ENCODE peak calls at places on chromosomes 4 and X, in eight cellular contexts. One of them, this sample, is unnamed.

GRCh38 chrX:43345166-43345565 is 310.9 kb upstream of the MAOA start:
- DNase-seq in bronchial epithelial cell: no peak
- DNase-seq in GM23248: no peak
- DNase-seq in lower leg skin: no peak
- DNase-seq in stimulated activated CD8-positive, alpha-beta memory T cell treated with anti-CD3 and anti-CD28 coated beads, Interleukin-12 subunit alpha, Interleukin-12 subunit beta, amount 100 ng/mL, for 4 hours: no peak
- DNase-seq in globus pallidus: no peak
- DNase-seq in Caki2: peak; percentile 39
- DNase-seq in activated CD4-positive, alpha-beta T cell treated with anti-CD3 and anti-CD28 coated beads for 4 hours: no peak
- DNase-seq in this sample: no peak

GRCh38 chr4:26028793-26029511 is 114.9 kb downstream of the SMIM20 start:
- DNase-seq in Caki2: no peak
- DNase-seq in stimulated activated CD8-positive, alpha-beta memory T cell treated with anti-CD3 and anti-CD28 coated beads, Interleukin-12 subunit alpha, Interleukin-12 subunit beta, amount 100 ng/mL, for 4 hours: peak; percentile 42
- DNase-seq in lower leg skin: peak; percentile 95
- DNase-seq in globus pallidus: peak; percentile 33
- DNase-seq in bronchial epithelial cell: peak; percentile 14
- DNase-seq in GM23248: peak; percentile 82
- DNase-seq in activated CD4-positive, alpha-beta T cell treated with anti-CD3 and anti-CD28 coated beads for 4 hours: peak; percentile 63
- DNase-seq in this sample: no peak

GRCh38 chr4:121953860-121954259 is 2.0 kb upstream of the TRPC3 start:
- DNase-seq in stimulated activated CD8-positive, alpha-beta memory T cell treated with anti-CD3 and anti-CD28 coated beads, Interleukin-12 subunit alpha, Interleukin-12 subunit beta, amount 100 ng/mL, for 4 hours: no peak
- DNase-seq in Caki2: no peak
- DNase-seq in activated CD4-positive, alpha-beta T cell treated with anti-CD3 and anti-CD28 coated beads for 4 hours: no peak
- DNase-seq in globus pallidus: no peak
- DNase-seq in GM23248: no peak
- DNase-seq in bronchial epithelial cell: no peak
- DNase-seq in lower leg skin: no peak
- DNase-seq in this sample: no peak

GRCh38 chr4:113300384-113301011 is 251.0 kb downstream of the ANK2 start:
- DNase-seq in globus pallidus: no peak
- DNase-seq in Caki2: peak; percentile 46
- DNase-seq in bronchial epithelial cell: peak; percentile 98
- DNase-seq in lower leg skin: no peak
- DNase-seq in GM23248: peak; percentile 94
- DNase-seq in activated CD4-positive, alpha-beta T cell treated with anti-CD3 and anti-CD28 coated beads for 4 hours: no peak
- DNase-seq in stimulated activated CD8-positive, alpha-beta memory T cell treated with anti-CD3 and anti-CD28 coated beads, Interleukin-12 subunit alpha, Interleukin-12 subunit beta, amount 100 ng/mL, for 4 hours: no peak
- DNase-seq in this sample: no peak

GRCh38 chr4:109440948-109441347 is 7.3 kb downstream of the SEC24B start:
- DNase-seq in globus pallidus: no peak
- DNase-seq in GM23248: peak; percentile 46
- DNase-seq in bronchial epithelial cell: peak; percentile 95
- DNase-seq in activated CD4-positive, alpha-beta T cell treated with anti-CD3 and anti-CD28 coated beads for 4 hours: no peak
- DNase-seq in stimulated activated CD8-positive, alpha-beta memory T cell treated with anti-CD3 and anti-CD28 coated beads, Interleukin-12 subunit alpha, Interleukin-12 subunit beta, amount 100 ng/mL, for 4 hours: no peak
- DNase-seq in lower leg skin: no peak
- DNase-seq in Caki2: no peak
- DNase-seq in this sample: no peak

GRCh38 chr4:4594531-4594930 is 52.7 kb upstream of the STX18 start:
- DNase-seq in bronchial epithelial cell: no peak
- DNase-seq in Caki2: no peak
- DNase-seq in activated CD4-positive, alpha-beta T cell treated with anti-CD3 and anti-CD28 coated beads for 4 hours: no peak
- DNase-seq in GM23248: peak; percentile 55
- DNase-seq in globus pallidus: no peak
- DNase-seq in stimulated activated CD8-positive, alpha-beta memory T cell treated with anti-CD3 and anti-CD28 coated beads, Interleukin-12 subunit alpha, Interleukin-12 subunit beta, amount 100 ng/mL, for 4 hours: no peak
- DNase-seq in lower leg skin: peak; percentile 46
- DNase-seq in this sample: no peak

GRCh38 chrX:118271770-118272169 is 74.1 kb upstream of the WDR44 start:
- DNase-seq in Caki2: no peak
- DNase-seq in stimulated activated CD8-positive, alpha-beta memory T cell treated with anti-CD3 and anti-CD28 coated beads, Interleukin-12 subunit alpha, Interleukin-12 subunit beta, amount 100 ng/mL, for 4 hours: no peak
- DNase-seq in lower leg skin: no peak
- DNase-seq in activated CD4-positive, alpha-beta T cell treated with anti-CD3 and anti-CD28 coated beads for 4 hours: no peak
- DNase-seq in globus pallidus: no peak
- DNase-seq in bronchial epithelial cell: no peak
- DNase-seq in GM23248: no peak
- DNase-seq in this sample: no peak

GRCh38 chr4:137531121-137531520 is 1.2 kb downstream of the PCDH18 start:
- DNase-seq in Caki2: no peak
- DNase-seq in GM23248: peak; percentile 83
- DNase-seq in stimulated activated CD8-positive, alpha-beta memory T cell treated with anti-CD3 and anti-CD28 coated beads, Interleukin-12 subunit alpha, Interleukin-12 subunit beta, amount 100 ng/mL, for 4 hours: no peak
- DNase-seq in lower leg skin: no peak
- DNase-seq in activated CD4-positive, alpha-beta T cell treated with anti-CD3 and anti-CD28 coated beads for 4 hours: no peak
- DNase-seq in globus pallidus: peak; percentile 33
- DNase-seq in bronchial epithelial cell: no peak
- DNase-seq in this sample: no peak

GRCh38 chrX:45619290-45619689 is 418.6 kb upstream of the DIPK2B start:
- DNase-seq in stimulated activated CD8-positive, alpha-beta memory T cell treated with anti-CD3 and anti-CD28 coated beads, Interleukin-12 subunit alpha, Interleukin-12 subunit beta, amount 100 ng/mL, for 4 hours: no peak
- DNase-seq in lower leg skin: no peak
- DNase-seq in globus pallidus: no peak
- DNase-seq in GM23248: peak; percentile 39
- DNase-seq in activated CD4-positive, alpha-beta T cell treated with anti-CD3 and anti-CD28 coated beads for 4 hours: no peak
- DNase-seq in bronchial epithelial cell: no peak
- DNase-seq in Caki2: no peak
- DNase-seq in this sample: no peak

GRCh38 chr4:14178421-14178820 is 550.9 kb upstream of the BOD1L1 start:
- DNase-seq in bronchial epithelial cell: peak; percentile 76
- DNase-seq in globus pallidus: no peak
- DNase-seq in GM23248: peak; percentile 56
- DNase-seq in stimulated activated CD8-positive, alpha-beta memory T cell treated with anti-CD3 and anti-CD28 coated beads, Interleukin-12 subunit alpha, Interleukin-12 subunit beta, amount 100 ng/mL, for 4 hours: no peak
- DNase-seq in activated CD4-positive, alpha-beta T cell treated with anti-CD3 and anti-CD28 coated beads for 4 hours: no peak
- DNase-seq in Caki2: no peak
- DNase-seq in lower leg skin: no peak
- DNase-seq in this sample: peak; percentile 40

GRCh38 chrX:109356684-109357083 is 125.2 kb downstream of the GUCY2F start:
- DNase-seq in bronchial epithelial cell: no peak
- DNase-seq in GM23248: no peak
- DNase-seq in globus pallidus: no peak
- DNase-seq in stimulated activated CD8-positive, alpha-beta memory T cell treated with anti-CD3 and anti-CD28 coated beads, Interleukin-12 subunit alpha, Interleukin-12 subunit beta, amount 100 ng/mL, for 4 hours: no peak
- DNase-seq in activated CD4-positive, alpha-beta T cell treated with anti-CD3 and anti-CD28 coated beads for 4 hours: no peak
- DNase-seq in lower leg skin: no peak
- DNase-seq in Caki2: no peak
- DNase-seq in this sample: no peak